ENCODE peak calls at places on chromosomes 5 and 9, in eight cellular contexts. Z, A, X, L, K, P, J and E are unnamed samples.

GRCh38 chr5:20570486-20570885 is 582.5 kb upstream of the CDH18 start:
- DNase-seq in Z (no peak), A (no peak), X (no peak), L (no peak), K (no peak), P (peak), J (no peak), E (no peak)

GRCh38 chr9:75892168-75892901 is 1.9 kb downstream of the PCSK5 start:
- DNase-seq in Z (peak), A (no peak), X (peak), L (peak), K (no peak), P (no peak), J (peak), E (no peak)

GRCh38 chr5:113807384-113808053 is 294.0 kb downstream of the YTHDC2 start:
- DNase-seq in Z (peak), A (no peak), X (no peak), L (no peak), K (peak), P (no peak), J (peak), E (no peak)

GRCh38 chr5:178130576-178131445 is at the start of gene RMND5B:
- DNase-seq in Z (peak), A (peak), X (peak), L (peak), K (peak), P (peak), J (peak), E (peak)

GRCh38 chr5:155076379-155076778 is 62.8 kb downstream of the KIF4B start:
- DNase-seq in Z (no peak), A (no peak), X (no peak), L (no peak), K (no peak), P (no peak), J (no peak), E (no peak)

GRCh38 chr5:138466058-138466899 is 1.0 kb downstream of the EGR1 start:
- DNase-seq in Z (peak), A (peak), X (no peak), L (no peak), K (no peak), P (no peak), J (no peak), E (peak)

GRCh38 chr5:64612349-64612961 is 77.8 kb upstream of the SHISAL2B start:
- DNase-seq in Z (no peak), A (peak), X (no peak), L (peak), K (peak), P (peak), J (peak), E (peak)

GRCh38 chr5:179128976-179129375 is 68.8 kb downstream of the ZNF354C start:
- DNase-seq in Z (no peak), A (no peak), X (peak), L (no peak), K (no peak), P (no peak), J (no peak), E (no peak)

GRCh38 chr9:127912882-127913281 is 4.0 kb downstream of the ST6GALNAC4 start:
- DNase-seq in Z (no peak), A (peak), X (peak), L (no peak), K (no peak), P (no peak), J (no peak), E (no peak)

GRCh38 chr9:109381011-109381729 is 60.3 kb upstream of the EPB41L4B start:
- DNase-seq in Z (no peak), A (peak), X (no peak), L (no peak), K (peak), P (peak), J (no peak), E (no peak)

GRCh38 chr5:3197699-3198098 is 397.9 kb upstream of the IRX1 start:
- DNase-seq in Z (no peak), A (no peak), X (no peak), L (peak), K (no peak), P (peak), J (peak), E (no peak)

GRCh38 chr9:4750021-4750673 is 9.1 kb upstream of the AK3 start:
- DNase-seq in Z (no peak), A (peak), X (no peak), L (no peak), K (no peak), P (peak), J (no peak), E (peak)

GRCh38 chr9:86176468-86176867 is 77.1 kb upstream of the GOLM1 start:
- DNase-seq in Z (no peak), A (no peak), X (no peak), L (no peak), K (no peak), P (peak), J (no peak), E (no peak)

GRCh38 chr9:100355561-100355960 is 2.8 kb upstream of the TEX10 start:
- DNase-seq in Z (no peak), A (peak), X (no peak), L (no peak), K (no peak), P (no peak), J (no peak), E (no peak)

GRCh38 chr5:179126506-179126991 is 66.4 kb downstream of the ZNF354C start:
- DNase-seq in Z (no peak), A (no peak), X (peak), L (no peak), K (no peak), P (no peak), J (no peak), E (no peak)

GRCh38 chr5:115787426-115787825 is 29.0 kb downstream of the CDO1 start:
- DNase-seq in Z (no peak), A (no peak), X (no peak), L (no peak), K (no peak), P (no peak), J (no peak), E (no peak)

GRCh38 chr5:83422284-83422683 is 49.3 kb upstream of the VCAN start:
- DNase-seq in Z (no peak), A (no peak), X (no peak), L (no peak), K (no peak), P (no peak), J (no peak), E (no peak)

GRCh38 chr5:149839761-149840160 is 104.8 kb downstream of the PDE6A start:
- DNase-seq in Z (no peak), A (no peak), X (no peak), L (no peak), K (peak), P (no peak), J (no peak), E (peak)

GRCh38 chr5:149837680-149838269 is 106.8 kb downstream of the PDE6A start:
- DNase-seq in Z (no peak), A (peak), X (no peak), L (peak), K (peak), P (peak), J (peak), E (peak)

GRCh38 chr5:149836451-149837139 is 106.5 kb downstream of the PPARGC1B start:
- DNase-seq in Z (no peak), A (no peak), X (no peak), L (no peak), K (no peak), P (no peak), J (no peak), E (no peak)

GRCh38 chr5:149840226-149840825 is 104.3 kb downstream of the PDE6A start:
- DNase-seq in Z (no peak), A (no peak), X (no peak), L (no peak), K (no peak), P (no peak), J (no peak), E (no peak)

DNA sequence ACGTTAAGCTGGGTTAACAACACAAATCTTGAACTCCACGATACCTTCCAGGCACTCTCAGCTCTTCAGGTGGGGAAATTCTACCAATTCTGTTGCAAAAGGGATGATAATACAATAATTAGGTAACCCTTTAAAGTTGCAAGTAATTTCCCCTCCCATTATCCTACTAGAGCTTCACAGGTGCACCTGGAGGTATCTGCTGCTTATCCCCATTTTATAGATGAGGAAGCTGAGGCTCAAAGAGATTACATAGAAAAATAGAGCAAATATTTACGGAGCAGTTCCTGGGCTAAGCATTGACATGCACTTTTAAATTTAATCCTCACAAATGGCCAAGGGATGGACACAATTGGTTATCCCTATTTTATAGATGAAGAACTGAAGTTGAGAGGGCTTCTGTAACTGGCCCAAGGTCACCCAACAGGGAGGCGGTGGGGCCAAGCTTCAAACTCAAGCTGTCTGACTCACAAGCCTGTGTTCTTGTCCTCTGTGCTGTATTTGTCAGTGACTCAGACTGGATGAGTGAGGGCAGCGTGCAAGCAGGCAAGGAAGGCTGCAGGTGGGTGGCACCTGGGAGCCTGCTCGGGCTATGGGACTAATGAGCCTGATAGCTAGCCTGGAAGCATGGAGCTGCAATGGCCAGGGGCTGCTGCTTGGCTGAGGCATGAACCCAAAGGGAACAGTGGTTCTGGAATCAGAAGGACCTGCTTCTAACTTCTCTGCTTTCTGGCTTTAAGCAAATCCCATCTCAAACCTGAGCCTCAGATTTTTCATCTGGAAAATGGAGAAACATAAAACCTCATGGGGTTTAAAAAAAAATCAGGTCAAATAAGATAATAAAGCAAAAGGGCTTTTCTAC is 105.5 kb downstream of the PDE6A start:
- DNase-seq in Z (no peak), A (no peak), X (no peak), L (no peak), K (peak), P (peak), J (no peak), E (no peak)
- TF ChIP-seq CTCF in Z (no peak), A (no peak), X (no peak), L (no peak), K (no peak), P (no peak), J (no peak), E (no peak)

GRCh38 chr5:170267431-170268152 is 30.0 kb downstream of the LCP2 start:
- DNase-seq in Z (peak), A (peak), X (peak), L (peak), K (peak), P (peak), J (peak), E (peak)
- TF ChIP-seq CTCF in Z (peak), A (peak), X (peak), L (peak), K (peak), P (peak), J (peak), E (peak)

GRCh38 chr5:133421394-133421793 is 190.9 kb downstream of the FSTL4 start:
- DNase-seq in Z (no peak), A (peak), X (no peak), L (peak), K (no peak), P (no peak), J (no peak), E (peak)
- TF ChIP-seq CTCF in Z (no peak), A (peak), X (no peak), L (peak), K (peak), P (peak), J (peak), E (peak)

GRCh38 chr9:133429641-133430161 is 7.5 kb downstream of the ADAMTS13 start:
- DNase-seq in Z (no peak), A (no peak), X (no peak), L (peak), K (no peak), P (no peak), J (peak), E (no peak)
- TF ChIP-seq CTCF in Z (no peak), A (peak), X (peak), L (peak), K (peak), P (peak), J (peak), E (peak)

DNA sequence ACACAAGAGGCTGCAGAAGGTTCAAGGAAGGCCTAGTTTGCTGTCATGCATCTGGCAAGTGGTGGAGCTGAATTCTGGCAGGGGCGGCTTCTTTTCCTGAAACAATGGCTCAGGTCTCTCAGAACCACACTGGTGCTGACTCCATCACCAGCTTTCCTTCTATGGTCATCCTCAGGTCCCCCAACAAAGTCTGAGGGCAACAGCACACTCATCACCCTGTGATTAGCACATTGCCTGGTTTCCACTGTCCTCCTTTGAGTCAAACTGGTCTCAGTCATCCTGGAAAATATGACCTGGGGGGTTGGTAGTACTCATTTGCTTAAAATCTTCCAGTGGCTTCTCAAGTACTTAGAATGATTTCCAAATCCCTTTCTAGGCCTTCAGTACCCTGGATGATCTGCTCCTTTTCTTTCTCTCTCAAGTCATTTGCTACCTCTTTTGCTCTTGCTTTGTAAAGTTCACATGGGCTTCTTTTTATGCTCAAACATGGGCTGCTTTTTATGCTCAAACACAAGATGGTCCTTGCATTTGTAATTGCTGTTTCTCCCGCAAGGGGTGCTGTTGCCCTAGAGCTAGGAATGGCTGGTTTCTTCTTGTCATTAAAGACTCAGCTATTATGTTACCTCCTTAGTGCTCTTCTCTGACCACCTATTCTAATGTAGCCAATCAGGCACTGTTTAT is 144.9 kb downstream of the ALDH1A1 start:
- DNase-seq in Z (no peak), A (peak), X (no peak), L (no peak), K (no peak), P (peak), J (no peak), E (peak)
- TF ChIP-seq CTCF in Z (no peak), A (peak), X (no peak), L (peak), K (peak), P (peak), J (no peak), E (peak)

GRCh38 chr9:38373679-38374078 is 18.8 kb upstream of the ALDH1B1 start:
- DNase-seq in Z (no peak), A (no peak), X (no peak), L (no peak), K (no peak), P (no peak), J (no peak), E (no peak)

GRCh38 chr9:38370231-38370630 is 22.3 kb upstream of the ALDH1B1 start:
- DNase-seq in Z (peak), A (no peak), X (no peak), L (no peak), K (no peak), P (no peak), J (no peak), E (no peak)

GRCh38 chr9:38368731-38369130 is 23.8 kb upstream of the ALDH1B1 start:
- DNase-seq in Z (no peak), A (no peak), X (no peak), L (no peak), K (no peak), P (peak), J (no peak), E (no peak)

GRCh38 chr9:38372685-38373619 is 19.6 kb upstream of the ALDH1B1 start:
- DNase-seq in Z (peak), A (no peak), X (no peak), L (no peak), K (no peak), P (no peak), J (no peak), E (no peak)

DNA sequence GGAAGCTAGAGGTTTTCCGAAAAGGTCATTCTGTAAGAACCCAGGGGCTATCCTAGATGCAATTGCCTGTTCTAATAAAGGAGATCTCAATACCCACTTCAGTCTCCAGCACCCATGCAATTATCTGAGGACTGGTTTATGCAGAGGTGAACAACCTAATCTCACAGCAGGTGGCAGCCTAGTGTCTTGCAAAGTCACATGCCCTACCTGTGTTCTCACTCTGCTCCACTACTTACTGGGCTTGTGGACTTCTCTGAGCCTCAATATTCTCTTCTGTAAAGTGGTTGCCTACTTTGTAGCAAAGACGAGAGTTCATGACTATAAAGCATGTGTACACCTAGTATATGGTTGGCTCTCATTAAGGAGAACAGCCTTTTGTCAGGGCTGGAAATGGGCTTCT is 21.0 kb upstream of the ALDH1B1 start:
- DNase-seq in Z (peak), A (peak), X (no peak), L (no peak), K (no peak), P (peak), J (no peak), E (no peak)
- TF ChIP-seq CTCF in Z (peak), A (peak), X (peak), L (no peak), K (peak), P (peak), J (no peak), E (no peak)

GRCh38 chr5:72920690-72921089 is 35.2 kb upstream of the FCHO2 start:
- DNase-seq in Z (no peak), A (no peak), X (no peak), L (no peak), K (no peak), P (peak), J (no peak), E (peak)
- TF ChIP-seq CTCF in Z (no peak), A (no peak), X (peak), L (peak), K (no peak), P (peak), J (no peak), E (peak)